ENCODE peak calls at places on chromosomes 12 and 14, in nine cellular contexts. X, E, V, T, J, D, L, M and B are unnamed samples.

GRCh38 chr14:93944348-93945069 is 17.4 kb downstream of the FAM181A start:
- ATAC-seq in X (no peak), E (peak; percentile 43), V (no peak), T (no peak), J (no peak), D (no peak), L (no peak), M (no peak), B (no peak)

GRCh38 chr12:52952082-52952801 is 3.3 kb downstream of the KRT18 start:
- ATAC-seq in X (no peak), E (no peak), V (no peak), T (no peak), J (no peak), D (no peak), L (peak; percentile 3), M (no peak), B (no peak)

GRCh38 chr14:23056956-23057756 is at the start of gene CDH24:
- ATAC-seq in X (peak; percentile 82), E (peak; percentile 75), V (peak; percentile 83), T (peak; percentile 75), J (peak; percentile 75), D (peak; percentile 71), L (peak; percentile 76), M (peak; percentile 77), B (peak; percentile 82)

GRCh38 chr12:89411846-89412245 is 59.5 kb upstream of the DUSP6 start:
- ATAC-seq in X (no peak), E (no peak), V (no peak), T (no peak), J (no peak), D (no peak), L (no peak), M (no peak), B (no peak)

GRCh38 chr14:91377700-91378652 is 39.6 kb downstream of the CCDC88C start:
- ATAC-seq in X (peak; percentile 73), E (no peak), V (no peak), T (peak; percentile 31), J (peak; percentile 20), D (peak; percentile 20), L (no peak), M (peak; percentile 33), B (peak; percentile 22)

GRCh38 chr14:22047105-22047504 is 373.5 kb upstream of the OR4E1 start:
- ATAC-seq in X (peak; percentile 78), E (no peak), V (peak; percentile 94), T (peak; percentile 88), J (peak; percentile 67), D (no peak), L (peak; percentile 52), M (peak; percentile 91), B (no peak)

GRCh38 chr12:49952396-49953055 is 2.0 kb downstream of the AQP2 start:
- ATAC-seq in X (no peak), E (no peak), V (no peak), T (no peak), J (peak; percentile 8), D (peak; percentile 63), L (peak; percentile 60), M (no peak), B (no peak)

GRCh38 chr12:11059041-11059440 is 3.1 kb downstream of the TAS2R46 start:
- ATAC-seq in X (no peak), E (peak; percentile 87), V (no peak), T (no peak), J (no peak), D (no peak), L (no peak), M (no peak), B (no peak)

GRCh38 chr14:101072945-101073597 is 169.5 kb upstream of the RTL1 start:
- ATAC-seq in X (peak; percentile 35), E (peak; percentile 25), V (no peak), T (no peak), J (peak; percentile 89), D (peak; percentile 13), L (peak; percentile 72), M (no peak), B (no peak)

GRCh38 chr12:16796168-16796567 is 190.2 kb upstream of the LMO3 start:
- ATAC-seq in X (no peak), E (no peak), V (no peak), T (no peak), J (no peak), D (no peak), L (no peak), M (no peak), B (no peak)

GRCh38 chr12:53653595-53653994 is 22.3 kb downstream of the ATP5MC2 start:
- ATAC-seq in X (no peak), E (no peak), V (no peak), T (no peak), J (no peak), D (no peak), L (no peak), M (no peak), B (no peak)

GRCh38 chr12:33794954-33795353 is 227.3 kb upstream of the ALG10 start:
- ATAC-seq in X (no peak), E (no peak), V (no peak), T (no peak), J (no peak), D (no peak), L (no peak), M (no peak), B (no peak)

GRCh38 chr14:51732494-51733080 is 80.9 kb downstream of the FRMD6 start:
- ATAC-seq in X (no peak), E (no peak), V (no peak), T (no peak), J (no peak), D (no peak), L (no peak), M (no peak), B (no peak)

GRCh38 chr14:67853207-67853606 is 33.6 kb downstream of the RAD51B start:
- ATAC-seq in X (no peak), E (no peak), V (no peak), T (no peak), J (peak; percentile 47), D (no peak), L (no peak), M (peak; percentile 87), B (no peak)

GRCh38 chr12:105982022-105982421 is 156.7 kb downstream of the NUAK1 start:
- ATAC-seq in X (no peak), E (peak; percentile 90), V (no peak), T (no peak), J (peak; percentile 87), D (peak; percentile 28), L (no peak), M (no peak), B (no peak)

GRCh38 chr12:111991946-111992345 is 21.0 kb downstream of the TMEM116 start:
- ATAC-seq in X (no peak), E (no peak), V (no peak), T (no peak), J (no peak), D (no peak), L (no peak), M (no peak), B (no peak)

GRCh38 chr12:54725233-54725843 is 77.2 kb upstream of the DCD start:
- ATAC-seq in X (no peak), E (peak; percentile 50), V (no peak), T (peak; percentile 54), J (peak; percentile 47), D (peak; percentile 92), L (peak; percentile 70), M (no peak), B (no peak)

GRCh38 chr12:88552672-88553079 is 27.6 kb downstream of the KITLG start:
- ATAC-seq in X (no peak), E (no peak), V (no peak), T (no peak), J (peak; percentile 49), D (peak; percentile 33), L (peak; percentile 5), M (no peak), B (peak; percentile 12)

GRCh38 chr14:93977790-93978581 is 1.6 kb upstream of the ASB2 start:
- ATAC-seq in X (peak; percentile 88), E (no peak), V (peak; percentile 91), T (peak; percentile 86), J (no peak), D (no peak), L (no peak), M (peak; percentile 91), B (no peak)

GRCh38 chr14:69285661-69286255 is 25.8 kb downstream of the GALNT16 start:
- ATAC-seq in X (no peak), E (no peak), V (no peak), T (no peak), J (no peak), D (peak; percentile 93), L (no peak), M (no peak), B (no peak)

GRCh38 chr12:1130164-1130563 is 139.1 kb downstream of the ERC1 start:
- ATAC-seq in X (no peak), E (no peak), V (no peak), T (no peak), J (peak; percentile 88), D (peak; percentile 78), L (peak; percentile 81), M (no peak), B (no peak)

GRCh38 chr14:103539056-103539825 is 10.2 kb downstream of the TRMT61A start:
- ATAC-seq in X (no peak), E (no peak), V (no peak), T (no peak), J (no peak), D (no peak), L (no peak), M (no peak), B (no peak)

GRCh38 chr12:112304411-112304810 is 77.8 kb downstream of the HECTD4 start:
- ATAC-seq in X (no peak), E (no peak), V (no peak), T (no peak), J (peak; percentile 30), D (no peak), L (no peak), M (no peak), B (no peak)

GRCh38 chr14:105904379-105904778 is 378.0 kb downstream of the TMEM121 start:
- ATAC-seq in X (no peak), E (no peak), V (no peak), T (peak; percentile 50), J (no peak), D (no peak), L (no peak), M (no peak), B (no peak)

GRCh38 chr12:54369597-54370217 is 5.4 kb upstream of the GPR84 start:
- ATAC-seq in X (no peak), E (peak; percentile 9), V (no peak), T (no peak), J (peak; percentile 3), D (no peak), L (peak; percentile 1), M (no peak), B (no peak)

GRCh38 chr14:61258985-61259384 is 22.2 kb downstream of the TMEM30B start:
- ATAC-seq in X (no peak), E (no peak), V (no peak), T (no peak), J (no peak), D (no peak), L (no peak), M (no peak), B (no peak)

GRCh38 chr12:643478-644292 is 19.6 kb downstream of the NINJ2 start:
- ATAC-seq in X (peak; percentile 3), E (no peak), V (no peak), T (no peak), J (peak; percentile 0), D (peak; percentile 3), L (no peak), M (no peak), B (peak; percentile 1)

GRCh38 chr14:56131865-56132830 is 13.9 kb downstream of the PELI2 start:
- ATAC-seq in X (peak; percentile 8), E (no peak), V (no peak), T (no peak), J (peak; percentile 25), D (no peak), L (no peak), M (peak; percentile 43), B (no peak)

GRCh38 chr12:67419810-67420209 is 150.7 kb downstream of the CAND1 start:
- ATAC-seq in X (no peak), E (no peak), V (no peak), T (no peak), J (no peak), D (no peak), L (peak; percentile 29), M (no peak), B (no peak)

GRCh38 chr14:51789631-51790030 is 70.8 kb upstream of the GNG2 start:
- ATAC-seq in X (no peak), E (no peak), V (no peak), T (no peak), J (peak; percentile 54), D (no peak), L (no peak), M (peak; percentile 74), B (peak; percentile 31)

GRCh38 chr14:61547186-61548121 is 147.9 kb upstream of the HIF1A start:
- ATAC-seq in X (no peak), E (no peak), V (no peak), T (no peak), J (peak; percentile 27), D (no peak), L (no peak), M (no peak), B (no peak)